ENCODE peak calls at places on chromosomes 4 and X, in eight cellular contexts. E is lower leg skin, B is Ammon's horn, H is AG09309, P is ACHN, S is HFF-Myc, C is smooth muscle cell of the brain vasculature, U is GM20000. W is an unnamed sample.
A peak's percentile ranks its signal among the peaks of the same experiment; 100 is the strongest.

GRCh38 chr4:140135529-140136021 is 18.4 kb downstream of the MAML3 start:
- DNase-seq in E (no peak), B (peak; percentile 67), H (no peak), P (no peak), S (peak; percentile 65), C (no peak), U (no peak), W (no peak)

GRCh38 chr4:101229116-101229515 is 118.2 kb downstream of the PPP3CA start:
- DNase-seq in E (no peak), B (no peak), H (peak; percentile 27), P (peak; percentile 31), S (no peak), C (no peak), U (no peak), W (peak; percentile 42)

GRCh38 chr4:16007471-16008095 is 44.6 kb upstream of the FGFBP2 start:
- DNase-seq in E (no peak), B (no peak), H (no peak), P (no peak), S (no peak), C (no peak), U (no peak), W (no peak)

GRCh38 chr4:171524913-171525312 is 288.3 kb upstream of the GALNTL6 start:
- DNase-seq in E (no peak), B (no peak), H (no peak), P (no peak), S (no peak), C (no peak), U (no peak), W (no peak)

GRCh38 chrX:118971552-118971951 is 2.9 kb upstream of the LONRF3 start:
- DNase-seq in E (no peak), B (no peak), H (no peak), P (no peak), S (no peak), C (no peak), U (no peak), W (no peak)

GRCh38 chrX:10175317-10175871 is 18.6 kb downstream of the CLCN4 start:
- DNase-seq in E (no peak), B (no peak), H (peak; percentile 35), P (no peak), S (no peak), C (peak; percentile 28), U (no peak), W (peak; percentile 34)

GRCh38 chr4:109611045-109611616 is 51.1 kb downstream of the MCUB start:
- DNase-seq in E (no peak), B (no peak), H (no peak), P (no peak), S (no peak), C (no peak), U (no peak), W (no peak)

GRCh38 chr4:54558889-54559682 is 98.7 kb upstream of the KIT start:
- DNase-seq in E (no peak), B (no peak), H (no peak), P (peak; percentile 49), S (no peak), C (no peak), U (no peak), W (no peak)

GRCh38 chr4:182806259-182807252 is 110.6 kb downstream of the DCTD start:
- DNase-seq in E (peak; percentile 39), B (peak; percentile 69), H (peak; percentile 3), P (peak; percentile 55), S (peak; percentile 19), C (peak; percentile 23), U (peak; percentile 88), W (peak; percentile 68)